ENCODE peak calls at places on chromosomes 6 and 20, in five cellular contexts. H is tibial nerve, T is adrenal gland, Y is transverse colon, A is GM12878. E is an unnamed sample.
A peak's percentile ranks its signal among the peaks of the same experiment; 100 is the strongest.

GRCh38 chr6:158737082-158737709 is 82.0 kb downstream of the EZR start:
- DNase-seq in A (no peak), H (no peak), T (no peak), Y (no peak), E (no peak)

GRCh38 chr6:120826253-120826652 is 508.0 kb downstream of the TBC1D32 start:
- DNase-seq in A (no peak), Y (peak; percentile 17), T (peak; percentile 35), H (no peak), E (no peak)

GRCh38 chr20:41182296-41183212 is 45.2 kb downstream of the PLCG1 start:
- DNase-seq in H (peak; percentile 7), A (no peak), T (no peak), Y (no peak), E (no peak)

GRCh38 chr6:166365221-166365620 is 17.5 kb downstream of the MPC1 start:
- DNase-seq in T (peak; percentile 45), Y (no peak), H (no peak), A (no peak), E (no peak)

GRCh38 chr6:114249522-114249921 is 93.3 kb downstream of the HS3ST5 start:
- DNase-seq in H (no peak), Y (no peak), A (no peak), T (no peak), E (no peak)

GRCh38 chr6:34912715-34913464 is 23.8 kb downstream of the ANKS1A start:
- DNase-seq in H (no peak), Y (no peak), A (peak; percentile 53), T (no peak), E (no peak)

GRCh38 chr6:27582928-27583725 is 110.2 kb upstream of the ZNF184 start:
- DNase-seq in A (no peak), T (no peak), Y (no peak), H (no peak), E (no peak)

GRCh38 chr6:11094411-11094851 is 797 bp downstream of the SMIM13 start:
- DNase-seq in H (no peak), A (no peak), Y (peak; percentile 54), T (peak; percentile 49), E (peak; percentile 40)

GRCh38 chr6:113449051-113449450 is 408.1 kb upstream of the MARCKS start:
- DNase-seq in T (no peak), H (no peak), A (no peak), Y (no peak), E (no peak)

GRCh38 chr6:14880717-14881116 is 365.2 kb upstream of the JARID2 start:
- DNase-seq in H (no peak), T (no peak), Y (no peak), A (no peak), E (no peak)

GRCh38 chr6:107030151-107030550 is 2.2 kb downstream of the MTRES1 start:
- DNase-seq in T (no peak), Y (no peak), A (no peak), H (no peak), E (no peak)

GRCh38 chr6:137193256-137194070 is 20.0 kb upstream of the IL22RA2 start:
- DNase-seq in A (no peak), H (no peak), Y (no peak), T (no peak), E (no peak)

GRCh38 chr6:137202078-137202477 is 17.1 kb downstream of the IFNGR1 start:
- DNase-seq in Y (no peak), H (no peak), T (no peak), A (no peak), E (no peak)

GRCh38 chr6:137192821-137193220 is 19.4 kb upstream of the IL22RA2 start:
- DNase-seq in T (no peak), A (no peak), Y (no peak), H (no peak), E (no peak)

GRCh38 chr6:137200288-137200687 is 18.9 kb downstream of the IFNGR1 start:
- DNase-seq in Y (no peak), T (no peak), H (no peak), A (no peak), E (no peak)

DNA sequence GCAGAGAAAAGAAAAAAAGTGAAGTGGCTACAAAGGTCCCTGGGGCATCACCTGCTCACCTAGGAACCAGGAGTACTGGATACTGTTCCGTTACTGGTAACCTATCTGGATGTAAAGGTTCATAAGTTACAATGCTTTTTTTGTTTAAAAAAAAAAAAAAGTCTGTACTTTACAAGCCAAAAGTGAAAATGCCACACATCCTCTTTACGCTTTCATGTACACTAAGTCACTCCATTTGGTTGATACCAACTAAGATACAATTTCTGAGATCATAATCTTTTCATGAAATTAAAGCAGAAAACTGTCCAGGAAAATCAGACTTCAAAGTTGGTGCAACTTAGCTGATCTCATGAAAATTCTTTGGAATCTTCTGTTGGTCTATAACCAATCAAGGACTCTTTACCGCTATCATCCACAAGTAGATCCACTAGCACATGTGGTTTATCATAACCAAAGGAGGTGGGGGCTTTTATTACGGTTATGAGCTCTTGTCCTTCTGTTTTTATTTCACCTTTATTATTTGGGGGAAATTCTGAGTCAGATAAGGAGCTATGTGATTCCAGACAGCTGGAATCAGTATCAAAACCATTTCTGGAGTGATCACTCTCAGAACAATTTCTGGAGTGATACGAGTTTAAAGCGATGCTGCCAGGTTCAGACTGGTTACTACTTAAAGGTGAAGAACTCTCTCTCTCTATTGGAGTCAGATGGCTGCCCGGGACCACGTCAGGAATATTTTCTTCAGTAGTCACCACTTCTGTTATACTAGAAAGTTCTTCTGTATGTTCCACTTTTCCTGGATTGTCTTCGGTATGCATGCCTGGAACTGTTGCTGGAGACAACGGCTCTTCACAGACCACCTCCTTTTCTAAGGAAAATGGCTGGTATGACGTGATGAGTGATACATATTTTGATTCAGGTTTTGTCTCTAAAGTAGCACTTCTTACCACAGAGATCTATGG is 21.2 kb downstream of the IFNGR1 start:
- DNase-seq in Y (no peak), A (no peak), T (no peak), H (no peak), E (no peak)
- H3K36me3 ChIP-seq in Y (peaks cover 37% of the 10 kb centered on the region), A (peaks cover 30% of the 10 kb centered on the region), T (no peaks in the 10 kb centered on the region), H (peaks cover 3% of the 10 kb centered on the region), E (no peaks in the 10 kb centered on the region)

DNA sequence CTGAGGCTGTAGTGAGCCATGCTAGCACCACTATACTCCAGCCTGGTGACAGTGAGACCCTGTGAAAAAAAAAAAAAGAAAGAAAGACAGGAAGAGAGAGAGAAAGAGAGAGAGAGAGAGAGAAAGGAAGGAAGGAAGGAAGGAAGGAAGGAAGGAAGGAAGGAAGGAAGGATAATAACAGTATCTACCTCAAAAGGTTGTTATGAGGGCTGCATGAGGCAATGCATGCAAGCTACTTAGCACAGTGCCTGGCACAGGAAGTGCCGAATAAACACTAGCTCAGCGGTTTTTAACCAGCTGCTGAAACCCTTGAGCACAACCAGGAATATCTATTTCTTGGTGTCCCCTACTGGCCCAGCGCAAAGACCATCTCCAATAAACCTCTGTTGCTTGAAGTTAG is 62.3 kb upstream of the TBC1D7 start:
- DNase-seq in A (no peak), T (no peak), H (no peak), Y (no peak), E (no peak)
- TF ChIP-seq POLR2A in A (no peak), T (no peak), H (no peak), Y (no peak), E (no peak)

GRCh38 chr6:109475625-109476024 is 7.4 kb downstream of the ZBTB24 start:
- DNase-seq in T (no peak), Y (no peak), H (no peak), A (no peak), E (no peak)

GRCh38 chr6:109477184-109477583 is 5.8 kb downstream of the ZBTB24 start:
- DNase-seq in T (no peak), Y (no peak), A (no peak), H (no peak), E (no peak)

GRCh38 chr6:109478848-109479624 is 4.0 kb downstream of the ZBTB24 start:
- DNase-seq in T (no peak), H (no peak), A (no peak), Y (no peak), E (no peak)

GRCh38 chr6:109477725-109478124 is 5.3 kb downstream of the ZBTB24 start:
- DNase-seq in Y (no peak), A (no peak), T (no peak), H (no peak), E (no peak)

GRCh38 chr6:109478222-109478805 is 4.7 kb downstream of the ZBTB24 start:
- DNase-seq in T (no peak), H (no peak), Y (no peak), A (no peak), E (no peak)
- H3K36me3 ChIP-seq in T (no peaks in the 10 kb centered on the region), H (no peaks in the 10 kb centered on the region), Y (peaks cover 7% of the 10 kb centered on the region), A (peaks cover 27% of the 10 kb centered on the region), E (no peaks in the 10 kb centered on the region)

DNA sequence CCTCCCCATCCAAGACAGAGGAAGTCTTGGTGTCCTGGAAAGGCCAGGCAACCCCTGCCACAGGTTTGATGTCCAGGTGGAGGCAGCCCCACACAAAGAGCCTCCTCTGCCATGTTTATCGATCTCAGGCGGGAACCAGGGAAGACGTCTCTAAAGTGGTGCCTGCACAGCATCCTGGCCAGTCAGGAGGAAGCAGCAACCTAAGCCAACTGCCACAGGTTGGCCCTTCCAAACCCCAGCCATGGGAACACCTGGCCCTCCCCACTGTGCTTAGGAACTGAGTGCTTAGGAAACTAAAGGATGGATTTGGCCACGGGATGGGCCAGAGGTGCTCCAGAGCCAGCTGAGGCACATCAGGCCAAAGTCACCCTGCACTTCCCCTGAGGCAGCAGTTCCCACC is 56.9 kb downstream of the CSE1L start:
- DNase-seq in H (no peak), Y (no peak), T (no peak), A (no peak), E (no peak)
- TF ChIP-seq POLR2A in H (no peak), Y (no peak), T (no peak), A (peak; percentile 55), E (no peak)

DNA sequence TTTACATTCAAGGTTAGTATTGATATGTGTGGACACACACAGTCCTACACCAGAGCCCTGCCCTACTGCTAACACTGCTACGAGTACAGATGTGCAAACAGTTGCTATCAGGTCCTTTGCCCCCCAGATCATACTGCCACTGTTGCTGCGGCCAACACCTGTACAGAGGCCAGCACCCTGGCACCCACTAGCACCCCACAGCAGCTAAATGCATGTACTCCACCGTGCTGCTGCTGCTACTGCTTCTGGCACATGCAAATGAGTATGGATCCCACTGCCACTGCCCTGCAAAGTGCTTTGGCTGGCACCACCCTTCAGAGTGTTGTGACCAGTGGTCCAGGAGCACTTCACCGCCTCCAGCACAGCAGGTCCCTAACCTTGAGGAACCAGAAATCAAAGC is 621.9 kb downstream of the GRIK2 start:
- DNase-seq in T (no peak), Y (no peak), A (no peak), H (no peak), E (no peak)
- H3K36me3 ChIP-seq in T (no peaks in the 10 kb centered on the region), Y (no peaks in the 10 kb centered on the region), A (no peaks in the 10 kb centered on the region), H (no peaks in the 10 kb centered on the region), E (no peaks in the 10 kb centered on the region)

GRCh38 chr6:140867336-140867735 is 1265.4 kb upstream of the GJE1 start:
- DNase-seq in H (no peak), A (no peak), T (no peak), Y (no peak), E (no peak)
- TF ChIP-seq POLR2A in H (no peak), A (no peak), T (no peak), Y (no peak), E (no peak)

GRCh38 chr20:38085031-38085430 is 51.5 kb downstream of the RPRD1B start:
- DNase-seq in T (no peak), A (no peak), Y (no peak), H (no peak), E (no peak)
- H3K36me3 ChIP-seq in T (no peaks in the 10 kb centered on the region), A (peaks cover 7% of the 10 kb centered on the region), Y (peaks cover 20% of the 10 kb centered on the region), H (no peaks in the 10 kb centered on the region), E (no peaks in the 10 kb centered on the region)